ENCODE peak calls at places on chromosomes 2 and 18, in seven cellular contexts. T is H1, G is upper lobe of left lung, Q is endothelial cell of umbilical vein, X is HL-60, N is spleen, M is stomach. C is an unnamed sample.

GRCh38 chr2:224492531-224492930 is 90.6 kb upstream of the FAM124B start:
- DNase-seq in T (no peak), G (no peak), Q (no peak), X (no peak), N (no peak), M (no peak), C (no peak)

GRCh38 chr18:68766433-68766832 is 31.4 kb upstream of the CCDC102B start:
- DNase-seq in T (no peak), G (no peak), Q (no peak), X (no peak), N (no peak), M (no peak), C (no peak)

GRCh38 chr2:216690451-216691209 is 4.7 kb downstream of the IGFBP5 start:
- DNase-seq in T (no peak), G (no peak), Q (no peak), X (no peak), N (no peak), M (no peak), C (no peak)

GRCh38 chr2:234565842-234566619 is 69.2 kb upstream of the ARL4C start:
- DNase-seq in T (no peak), G (no peak), Q (no peak), X (no peak), N (no peak), M (no peak), C (no peak)

GRCh38 chr2:19073522-19073921 is 284.9 kb downstream of the OSR1 start:
- DNase-seq in T (peak; percentile 51), G (no peak), Q (no peak), X (no peak), N (no peak), M (no peak), C (no peak)

GRCh38 chr2:143078106-143078505 is 51.1 kb upstream of the ARHGAP15 start:
- DNase-seq in T (no peak), G (no peak), Q (peak; percentile 2), X (no peak), N (no peak), M (no peak), C (no peak)

GRCh38 chr2:45452866-45453265 is 158.2 kb downstream of the SRBD1 start:
- DNase-seq in T (no peak), G (no peak), Q (no peak), X (no peak), N (no peak), M (no peak), C (no peak)

GRCh38 chr2:151933266-151933804 is 105.1 kb upstream of the ARL5A start:
- DNase-seq in T (no peak), G (no peak), Q (no peak), X (no peak), N (no peak), M (no peak), C (no peak)

GRCh38 chr2:29182334-29182733 is 67.1 kb downstream of the CLIP4 start:
- DNase-seq in T (no peak), G (no peak), Q (no peak), X (no peak), N (no peak), M (no peak), C (no peak)

GRCh38 chr2:182784777-182785176 is 68.7 kb downstream of the DNAJC10 start:
- DNase-seq in T (no peak), G (no peak), Q (peak; percentile 65), X (no peak), N (no peak), M (no peak), C (no peak)

GRCh38 chr2:143433840-143434239 is 304.6 kb downstream of the ARHGAP15 start:
- DNase-seq in T (no peak), G (no peak), Q (no peak), X (no peak), N (no peak), M (no peak), C (no peak)

GRCh38 chr2:182716665-182716990 is 571 bp downstream of the DNAJC10 start:
- DNase-seq in T (no peak), G (peak; percentile 34), Q (no peak), X (no peak), N (peak; percentile 75), M (peak; percentile 48), C (no peak)

GRCh38 chr2:237998530-237998929 is 31.7 kb downstream of the UBE2F start:
- DNase-seq in T (no peak), G (no peak), Q (peak; percentile 83), X (peak; percentile 45), N (no peak), M (no peak), C (no peak)

GRCh38 chr18:39462436-39462835 is 1896.8 kb upstream of the CELF4 start:
- DNase-seq in T (no peak), G (no peak), Q (peak; percentile 89), X (no peak), N (no peak), M (no peak), C (no peak)

GRCh38 chr2:176642074-176642473 is 372.8 kb downstream of the MTX2 start:
- DNase-seq in T (no peak), G (no peak), Q (no peak), X (no peak), N (no peak), M (no peak), C (no peak)

GRCh38 chr2:43075906-43076585 is 150.4 kb downstream of the ZFP36L2 start:
- DNase-seq in T (no peak), G (no peak), Q (peak; percentile 68), X (no peak), N (peak; percentile 39), M (no peak), C (no peak)

GRCh38 chr2:10575566-10576300 is 114.0 kb downstream of the NOL10 start:
- DNase-seq in T (no peak), G (no peak), Q (peak; percentile 82), X (no peak), N (no peak), M (no peak), C (no peak)

GRCh38 chr18:36149514-36150289 is 20.0 kb downstream of the ELP2 start:
- DNase-seq in T (no peak), G (no peak), Q (no peak), X (no peak), N (no peak), M (no peak), C (no peak)

GRCh38 chr2:238165288-238165921 is 6.6 kb downstream of the ERFE start:
- DNase-seq in T (no peak), G (peak; percentile 15), Q (no peak), X (no peak), N (peak; percentile 69), M (peak; percentile 22), C (no peak)

GRCh38 chr2:226018641-226019040 is 619.1 kb downstream of the NYAP2 start:
- DNase-seq in T (no peak), G (no peak), Q (no peak), X (no peak), N (no peak), M (no peak), C (no peak)

GRCh38 chr2:58601017-58601416 is 359.9 kb upstream of the FANCL start:
- DNase-seq in T (no peak), G (no peak), Q (no peak), X (peak; percentile 7), N (no peak), M (no peak), C (no peak)

GRCh38 chr2:28401411-28401810 is 8.8 kb downstream of the FOSL2 start:
- DNase-seq in T (no peak), G (no peak), Q (no peak), X (no peak), N (no peak), M (no peak), C (no peak)

GRCh38 chr2:20514596-20515269 is 67.9 kb downstream of the RHOB start:
- DNase-seq in T (no peak), G (no peak), Q (peak; percentile 99), X (no peak), N (peak; percentile 43), M (no peak), C (no peak)
- TF ChIP-seq POLR2AphosphoS5 in T (no peak), G (no peak), Q (peak; percentile 83), X (no peak), N (no peak), M (peak; percentile 36), C (no peak)

DNA sequence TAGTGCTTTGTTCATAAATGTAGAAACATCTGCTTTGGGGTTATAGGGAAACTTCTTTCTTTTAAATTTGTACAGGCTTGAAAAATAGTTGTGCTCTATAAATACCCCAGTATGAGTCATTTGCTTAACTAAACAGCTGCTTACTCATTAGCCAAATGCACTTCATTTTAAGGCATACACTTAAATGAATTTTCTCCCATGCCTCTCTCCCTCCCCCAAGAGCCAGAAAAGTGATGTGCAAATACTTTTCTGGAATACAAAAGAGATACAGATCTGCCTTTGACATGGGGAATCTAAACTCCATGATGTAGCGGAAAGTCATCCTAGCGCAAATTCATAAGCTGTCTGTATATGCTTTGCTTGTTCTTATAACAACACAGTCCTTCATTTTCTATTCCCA is 469.4 kb downstream of the DLGAP1 start:
- DNase-seq in T (no peak), G (no peak), Q (no peak), X (no peak), N (no peak), M (no peak), C (no peak)
- TF ChIP-seq CTCF in T (no peak), G (no peak), Q (no peak), X (no peak), N (no peak), M (no peak), C (no peak)

GRCh38 chr2:241271641-241272297 is 43.7 kb downstream of the HDLBP start:
- DNase-seq in T (peak; percentile 58), G (peak; percentile 94), Q (peak; percentile 83), X (peak; percentile 41), N (peak; percentile 94), M (peak; percentile 88), C (peak; percentile 83)
- TF ChIP-seq POLR2AphosphoS5 in T (no peak), G (no peak), Q (peak; percentile 57), X (no peak), N (peak; percentile 79), M (peak; percentile 59), C (peak; percentile 49)

DNA sequence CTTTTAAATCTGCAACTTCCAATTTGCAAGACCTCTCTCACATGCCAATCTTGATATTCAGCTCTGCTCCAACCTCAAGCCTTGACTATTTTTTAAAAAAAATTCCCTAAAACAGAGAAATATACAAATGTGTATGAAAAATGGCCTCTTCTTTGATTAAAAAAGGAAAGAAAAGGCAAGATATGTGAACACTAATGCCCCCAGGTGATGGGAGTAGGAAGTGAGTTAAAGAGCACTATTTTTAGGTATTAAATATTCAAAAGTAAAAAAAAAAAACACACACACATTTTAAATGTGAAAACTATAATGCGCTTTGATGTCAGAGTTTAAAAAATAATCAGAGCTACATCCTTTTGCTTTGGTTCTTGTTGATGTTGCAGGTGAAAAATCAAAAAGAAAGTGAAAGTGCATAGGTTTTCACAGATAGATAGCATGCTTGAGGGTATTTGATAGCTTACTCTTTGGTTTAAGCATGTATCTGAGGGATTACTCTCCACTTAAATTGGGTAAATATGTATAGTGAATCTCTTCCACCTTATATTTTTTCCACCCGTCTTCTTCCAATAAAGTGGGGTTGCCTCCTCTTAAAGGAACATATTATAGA is 406.0 kb upstream of the POU3F3 start:
- DNase-seq in T (no peak), G (no peak), Q (no peak), X (no peak), N (no peak), M (no peak), C (no peak)
- TF ChIP-seq CTCF in T (peak; percentile 14), G (no peak), Q (no peak), X (no peak), N (no peak), M (no peak), C (no peak)

GRCh38 chr18:45312727-45313126 is 302.5 kb upstream of the SLC14A2 start:
- DNase-seq in T (no peak), G (no peak), Q (no peak), X (no peak), N (no peak), M (no peak), C (no peak)
- TF ChIP-seq POLR2AphosphoS5 in T (no peak), G (no peak), Q (no peak), X (no peak), N (no peak), M (no peak), C (no peak)